ENCODE peak calls at places on chromosomes 3 and 15, in six cellular contexts. Y is Karpas-422; I is mucosa of descending colon; D is CD8-positive, alpha-beta T cell; H is fibroblast of the aortic adventitia; U is ovary. X is an unnamed sample.

GRCh38 chr3:130820976-130821375 is 72.9 kb upstream of the ATP2C1 start:
- DNase-seq in D (no peak), U (no peak), I (no peak), H (peak; percentile 58), Y (no peak), X (no peak)

GRCh38 chr3:124034016-124034808 is 42.3 kb upstream of the ROPN1 start:
- DNase-seq in H (peak; percentile 2), D (no peak), I (peak; percentile 17), Y (peak; percentile 29), U (peak; percentile 34), X (no peak)

GRCh38 chr15:88440021-88440420 is 27.2 kb downstream of the MRPL46 start:
- DNase-seq in Y (no peak), U (no peak), D (no peak), H (peak; percentile 52), I (no peak), X (no peak)

GRCh38 chr3:112813016-112813415 is 33.6 kb downstream of the CD200R1L start:
- DNase-seq in U (no peak), D (no peak), I (no peak), Y (no peak), H (peak; percentile 49), X (no peak)

GRCh38 chr3:9196009-9196408 is 53.4 kb downstream of the SRGAP3 start:
- DNase-seq in Y (no peak), H (no peak), U (no peak), D (no peak), I (no peak), X (no peak)

GRCh38 chr3:69353492-69353891 is 32.4 kb downstream of the FRMD4B start:
- DNase-seq in I (peak; percentile 24), D (no peak), H (no peak), U (no peak), Y (no peak), X (no peak)

GRCh38 chr3:185084883-185085282 is 68.0 kb downstream of the C3orf70 start:
- DNase-seq in I (no peak), D (no peak), U (no peak), Y (no peak), H (peak; percentile 2), X (no peak)

GRCh38 chr3:142288032-142288638 is 62.8 kb upstream of the GK5 start:
- DNase-seq in Y (no peak), U (no peak), I (no peak), D (no peak), H (no peak), X (no peak)

GRCh38 chr15:94359716-94360115 is 128.4 kb downstream of the MCTP2 start:
- DNase-seq in D (no peak), Y (no peak), U (no peak), H (no peak), I (no peak), X (no peak)

GRCh38 chr3:152279474-152279873 is 10.7 kb downstream of the MBNL1 start:
- DNase-seq in H (no peak), D (no peak), I (no peak), Y (no peak), U (no peak), X (no peak)
- H3K4me3 ChIP-seq in H (no peak overlapping the region), D (peak overlapping the region; percentile 27), I (no peak overlapping the region), Y (no peak overlapping the region), U (no peak overlapping the region), X (peak overlapping the region; percentile 17)

GRCh38 chr3:48240000-48240710 is 749 bp upstream of the ZNF589 start:
- DNase-seq in Y (peak; percentile 79), H (no peak), U (no peak), D (no peak), I (no peak), X (no peak)

GRCh38 chr3:48238506-48239085 is 2.3 kb upstream of the ZNF589 start:
- DNase-seq in I (no peak), U (no peak), D (no peak), Y (peak; percentile 47), H (peak; percentile 10), X (no peak)

GRCh38 chr3:48232734-48233133 is 8.2 kb upstream of the ZNF589 start:
- DNase-seq in I (peak; percentile 74), H (peak; percentile 68), Y (peak; percentile 95), D (peak; percentile 31), U (peak; percentile 75), X (peak; percentile 28)

GRCh38 chr3:48233542-48233941 is 7.4 kb upstream of the ZNF589 start:
- DNase-seq in H (no peak), Y (peak; percentile 47), D (no peak), U (no peak), I (no peak), X (no peak)

DNA sequence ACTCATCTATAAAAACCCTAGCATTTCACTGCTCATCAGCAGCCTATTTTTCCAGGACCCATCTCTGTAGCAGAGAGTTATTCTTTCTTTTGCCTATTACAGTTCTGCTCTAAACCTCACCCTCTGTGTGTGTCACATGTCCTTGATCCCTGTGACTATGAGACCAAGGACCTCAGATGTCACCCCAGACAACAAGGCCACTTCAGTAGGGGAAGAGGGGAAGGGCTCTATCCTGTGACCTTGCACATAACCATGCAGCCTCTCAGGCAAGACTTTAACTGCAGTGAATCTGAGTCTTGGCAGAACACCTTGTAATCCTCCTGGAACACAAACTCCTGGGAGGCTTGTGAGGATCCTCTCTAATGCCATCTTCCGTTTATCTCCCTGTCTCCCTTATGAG is 4.4 kb upstream of the ZNF589 start:
- DNase-seq in I (no peak), U (no peak), H (no peak), Y (no peak), D (no peak), X (no peak)
- H3K4me3 ChIP-seq in I (no peak overlapping the region), U (no peak overlapping the region), H (no peak overlapping the region), Y (no peak overlapping the region), D (no peak overlapping the region), X (no peak overlapping the region)

GRCh38 chr3:127536818-127537810 is 53.4 kb downstream of the TPRA1 start:
- DNase-seq in Y (no peak), H (no peak), D (no peak), U (no peak), I (no peak), X (no peak)
- H3K4me3 ChIP-seq in Y (no peak overlapping the region), H (no peak overlapping the region), D (no peak overlapping the region), U (no peak overlapping the region), I (no peak overlapping the region), X (no peak overlapping the region)

GRCh38 chr3:49198161-49198560 is 26.8 kb downstream of the KLHDC8B start:
- DNase-seq in D (no peak), U (no peak), H (no peak), Y (no peak), I (no peak), X (no peak)

GRCh38 chr3:49198611-49199230 is 27.3 kb downstream of the KLHDC8B start:
- DNase-seq in Y (no peak), H (no peak), I (no peak), D (no peak), U (no peak), X (no peak)

GRCh38 chr3:49199900-49200281 is 28.5 kb downstream of the KLHDC8B start:
- DNase-seq in H (no peak), Y (no peak), D (no peak), U (no peak), I (no peak), X (no peak)

GRCh38 chr3:49205154-49205788 is 33.9 kb downstream of the KLHDC8B start:
- DNase-seq in Y (no peak), H (no peak), I (no peak), U (no peak), D (no peak), X (no peak)

GRCh38 chr3:49199244-49199899 is 28.0 kb downstream of the KLHDC8B start:
- DNase-seq in Y (no peak), U (peak; percentile 98), I (peak; percentile 71), H (peak; percentile 64), D (no peak), X (no peak)
- H3K4me3 ChIP-seq in Y (no peak overlapping the region), U (peak overlapping the region; percentile 46), I (no peak overlapping the region), H (peak overlapping the region; percentile 50), D (no peak overlapping the region), X (no peak overlapping the region)

X was measured in CD8-positive, alpha-beta memory T cell.